ENCODE peak calls at places on chromosomes 16 and 17, in ten cellular contexts. E, A, G, B, F, D, L, Y, U and O are unnamed samples.

GRCh38 chr17:37488009-37488604 is 1.6 kb upstream of the DUSP14 start:
- DNase-seq in A (no peak), D (no peak), Y (no peak), E (no peak), U (no peak), F (peak; percentile 99), L (no peak), B (peak; percentile 98), G (no peak), O (no peak)

GRCh38 chr17:28970879-28971278 is 19.6 kb upstream of the PHF12 start:
- DNase-seq in F (no peak), L (no peak), E (no peak), B (no peak), G (no peak), Y (no peak), D (no peak), A (no peak), U (no peak), O (no peak)

GRCh38 chr16:2595376-2596200 is 57.8 kb downstream of the PDPK1 start:
- DNase-seq in F (no peak), L (no peak), D (no peak), A (no peak), Y (no peak), U (no peak), B (no peak), G (no peak), E (peak; percentile 66), O (no peak)

GRCh38 chr17:10061131-10061581 is 137.2 kb downstream of the GAS7 start:
- DNase-seq in A (no peak), F (no peak), B (no peak), D (peak; percentile 60), E (peak; percentile 93), U (no peak), G (peak; percentile 45), L (no peak), Y (no peak), O (no peak)

GRCh38 chr16:22734313-22734869 is 79.6 kb upstream of the HS3ST2 start:
- DNase-seq in D (no peak), U (no peak), E (no peak), F (no peak), Y (peak; percentile 27), G (no peak), A (no peak), L (no peak), B (no peak), O (no peak)

GRCh38 chr16:918068-918467 is 52.7 kb downstream of the LMF1 start:
- DNase-seq in F (peak; percentile 11), D (no peak), L (no peak), B (no peak), U (no peak), G (no peak), A (no peak), E (no peak), Y (no peak), O (no peak)

GRCh38 chr16:84043486-84044107 is 1.0 kb upstream of the SLC38A8 start:
- DNase-seq in F (peak; percentile 18), A (no peak), Y (no peak), E (no peak), U (no peak), L (no peak), D (peak; percentile 32), G (no peak), B (no peak), O (no peak)

GRCh38 chr16:76614255-76614654 is 337.1 kb downstream of the CNTNAP4 start:
- DNase-seq in G (no peak), A (no peak), L (no peak), F (no peak), E (no peak), B (no peak), D (no peak), Y (no peak), U (no peak), O (no peak)

GRCh38 chr17:39737761-39738567 is at the start of gene GRB7:
- DNase-seq in Y (peak; percentile 94), G (peak; percentile 47), A (no peak), L (no peak), D (peak; percentile 90), B (peak; percentile 70), U (no peak), E (no peak), F (no peak), O (peak; percentile 55)

GRCh38 chr17:6786618-6787017 is 10.6 kb downstream of the FBXO39 start:
- DNase-seq in B (peak; percentile 14), D (no peak), Y (no peak), E (no peak), G (no peak), A (no peak), L (no peak), U (no peak), F (peak; percentile 63), O (no peak)

GRCh38 chr16:12874135-12874534 is 27.3 kb upstream of the SHISA9 start:
- DNase-seq in B (peak; percentile 58), D (no peak), A (no peak), E (no peak), L (no peak), F (peak; percentile 2), G (no peak), U (no peak), Y (no peak), O (no peak)

GRCh38 chr17:82491533-82491932 is 28.0 kb upstream of the FOXK2 start:
- DNase-seq in U (no peak), E (no peak), L (no peak), D (no peak), B (no peak), G (no peak), F (no peak), A (no peak), Y (no peak), O (no peak)

GRCh38 chr17:82491196-82491530 is 28.4 kb upstream of the FOXK2 start:
- DNase-seq in L (no peak), B (no peak), F (no peak), Y (no peak), D (no peak), A (no peak), G (no peak), E (no peak), U (no peak), O (no peak)

GRCh38 chr17:82489117-82489516 is 30.4 kb upstream of the FOXK2 start:
- DNase-seq in F (peak; percentile 65), G (no peak), E (peak; percentile 94), D (no peak), L (no peak), U (no peak), B (no peak), A (no peak), Y (no peak), O (no peak)

GRCh38 chr17:82489851-82490511 is 29.6 kb upstream of the FOXK2 start:
- DNase-seq in U (no peak), D (no peak), B (no peak), E (no peak), G (no peak), L (no peak), A (no peak), F (no peak), Y (no peak), O (no peak)

GRCh38 chr17:82490512-82491195 is 28.9 kb upstream of the FOXK2 start:
- DNase-seq in G (no peak), Y (no peak), F (no peak), A (no peak), D (no peak), B (no peak), L (no peak), U (peak; percentile 38), E (no peak), O (no peak)
- TF ChIP-seq POLR2A in G (no peak), Y (no peak), F (no peak), A (no peak), D (no peak), B (no peak), L (no peak), U (no peak), E (no peak), O (no peak)

GRCh38 chr17:42979511-42980273 is at the start of gene PTGES3L:
- DNase-seq in G (peak; percentile 48), L (peak; percentile 45), A (no peak), Y (no peak), D (peak; percentile 44), F (peak; percentile 48), B (peak; percentile 48), E (no peak), U (peak; percentile 53), O (peak; percentile 43)
- TF ChIP-seq POLR2A in G (no peak), L (no peak), A (no peak), Y (no peak), D (no peak), F (peak; percentile 12), B (no peak), E (no peak), U (no peak), O (no peak)

GRCh38 chr17:41972571-41973411 is 6.2 kb downstream of the CNP start:
- DNase-seq in B (no peak), D (peak; percentile 67), Y (peak; percentile 82), A (peak; percentile 49), U (peak; percentile 83), G (no peak), L (no peak), F (no peak), E (no peak), O (no peak)

GRCh38 chr17:41971721-41972523 is 5.3 kb downstream of the CNP start:
- DNase-seq in F (no peak), A (no peak), U (no peak), D (no peak), G (no peak), B (no peak), L (no peak), E (no peak), Y (no peak), O (no peak)

GRCh38 chr17:41968676-41969075 is 2.1 kb downstream of the CNP start:
- DNase-seq in D (peak; percentile 58), F (no peak), B (no peak), Y (no peak), U (no peak), A (no peak), G (no peak), E (no peak), L (no peak), O (no peak)

GRCh38 chr17:41973457-41973856 is 6.9 kb downstream of the CNP start:
- DNase-seq in A (peak; percentile 72), E (no peak), L (no peak), U (no peak), D (peak; percentile 70), B (no peak), G (no peak), F (no peak), Y (no peak), O (no peak)

DNA sequence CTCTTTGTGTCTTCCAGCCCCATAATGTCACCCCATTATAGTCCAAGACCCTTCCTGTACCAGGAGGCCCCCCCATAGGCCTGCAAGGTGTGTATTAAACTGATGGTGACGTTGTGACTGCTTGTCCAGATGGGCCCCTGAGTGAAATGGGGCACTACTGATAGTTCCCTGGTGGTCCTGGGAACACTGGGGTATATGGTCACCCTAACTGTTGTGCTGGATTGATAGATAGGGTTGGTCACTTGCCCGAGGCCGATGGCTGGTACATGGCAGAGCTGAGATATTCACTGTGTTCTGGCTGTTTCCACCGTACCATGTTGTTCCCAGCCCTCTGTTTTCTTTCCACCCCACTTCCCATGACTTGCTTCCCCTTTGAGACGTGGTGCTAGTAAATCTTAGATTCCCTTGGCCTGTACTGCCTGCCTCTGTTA is 4.3 kb downstream of the CNP start:
- DNase-seq in B (no peak), D (no peak), A (no peak), F (no peak), G (no peak), L (no peak), U (no peak), Y (no peak), E (no peak), O (no peak)
- TF ChIP-seq POLR2A in B (no peak), D (no peak), A (no peak), F (no peak), G (no peak), L (no peak), U (no peak), Y (no peak), E (no peak), O (peak; percentile 30)

GRCh38 chr17:82301916-82302497 is 15.4 kb downstream of the CD7 start:
- DNase-seq in D (peak; percentile 75), U (peak; percentile 76), E (no peak), L (no peak), A (no peak), G (no peak), F (no peak), Y (no peak), B (no peak), O (peak; percentile 73)
- TF ChIP-seq POLR2A in D (no peak), U (no peak), E (no peak), L (no peak), A (no peak), G (no peak), F (no peak), Y (no peak), B (no peak), O (no peak)